ENCODE peak calls at places on chromosomes 6 and 20, in five cellular contexts. One of them, this sample, is unnamed.

GRCh38 chr6:179340-179950 is 112.8 kb upstream of the DUSP22 start:
- DNase-seq in GM04504: no peak
- DNase-seq in cardiac fibroblast: no peak
- DNase-seq in stimulated activated CD4-positive, alpha-beta T cell treated with anti-CD3 and anti-CD28 coated beads, Interleukin-4, amount 100 ng/mL, for 1 hour: no peak
- DNase-seq in adipocyte: no peak
- DNase-seq in this sample: no peak

GRCh38 chr6:46244670-46245069 is 73.9 kb upstream of the ENPP5 start:
- DNase-seq in GM04504: no peak
- DNase-seq in adipocyte: no peak
- DNase-seq in stimulated activated CD4-positive, alpha-beta T cell treated with anti-CD3 and anti-CD28 coated beads, Interleukin-4, amount 100 ng/mL, for 1 hour: no peak
- DNase-seq in cardiac fibroblast: no peak
- DNase-seq in this sample: no peak

GRCh38 chr6:89888871-89889270 is 5.4 kb upstream of the GJA10 start:
- DNase-seq in stimulated activated CD4-positive, alpha-beta T cell treated with anti-CD3 and anti-CD28 coated beads, Interleukin-4, amount 100 ng/mL, for 1 hour: no peak
- DNase-seq in GM04504: no peak
- DNase-seq in cardiac fibroblast: no peak
- DNase-seq in adipocyte: no peak
- DNase-seq in this sample: no peak

GRCh38 chr6:81752969-81753708 is 658 bp upstream of the TENT5A start:
- DNase-seq in stimulated activated CD4-positive, alpha-beta T cell treated with anti-CD3 and anti-CD28 coated beads, Interleukin-4, amount 100 ng/mL, for 1 hour: peak; percentile 60
- DNase-seq in adipocyte: peak; percentile 97
- DNase-seq in cardiac fibroblast: peak; percentile 97
- DNase-seq in GM04504: peak; percentile 85
- DNase-seq in this sample: peak; percentile 45

GRCh38 chr20:64065062-64065972 is 2.3 kb downstream of the TCEA2 start:
- DNase-seq in adipocyte: no peak
- DNase-seq in GM04504: no peak
- DNase-seq in stimulated activated CD4-positive, alpha-beta T cell treated with anti-CD3 and anti-CD28 coated beads, Interleukin-4, amount 100 ng/mL, for 1 hour: no peak
- DNase-seq in cardiac fibroblast: no peak
- DNase-seq in this sample: no peak

GRCh38 chr6:89970609-89971337 is 76.5 kb downstream of the GJA10 start:
- DNase-seq in GM04504: peak; percentile 36
- DNase-seq in adipocyte: peak; percentile 84
- DNase-seq in stimulated activated CD4-positive, alpha-beta T cell treated with anti-CD3 and anti-CD28 coated beads, Interleukin-4, amount 100 ng/mL, for 1 hour: no peak
- DNase-seq in cardiac fibroblast: peak; percentile 65
- DNase-seq in this sample: no peak

GRCh38 chr20:44247676-44248419 is 740 bp downstream of the GDAP1L1 start:
- DNase-seq in stimulated activated CD4-positive, alpha-beta T cell treated with anti-CD3 and anti-CD28 coated beads, Interleukin-4, amount 100 ng/mL, for 1 hour: peak; percentile 27
- DNase-seq in adipocyte: peak; percentile 38
- DNase-seq in GM04504: peak; percentile 3
- DNase-seq in cardiac fibroblast: peak; percentile 43
- DNase-seq in this sample: no peak

GRCh38 chr6:41439524-41440418 is 104.4 kb downstream of the NCR2 start:
- DNase-seq in GM04504: no peak
- DNase-seq in adipocyte: no peak
- DNase-seq in stimulated activated CD4-positive, alpha-beta T cell treated with anti-CD3 and anti-CD28 coated beads, Interleukin-4, amount 100 ng/mL, for 1 hour: no peak
- DNase-seq in cardiac fibroblast: no peak
- DNase-seq in this sample: no peak

GRCh38 chr6:31886426-31887068 is 7.8 kb upstream of the SLC44A4 start:
- DNase-seq in stimulated activated CD4-positive, alpha-beta T cell treated with anti-CD3 and anti-CD28 coated beads, Interleukin-4, amount 100 ng/mL, for 1 hour: no peak
- DNase-seq in GM04504: no peak
- DNase-seq in adipocyte: no peak
- DNase-seq in cardiac fibroblast: no peak
- DNase-seq in this sample: no peak

GRCh38 chr20:63808964-63809674 is 21.9 kb downstream of the ZBTB46 start:
- DNase-seq in GM04504: no peak
- DNase-seq in adipocyte: no peak
- DNase-seq in cardiac fibroblast: no peak
- DNase-seq in stimulated activated CD4-positive, alpha-beta T cell treated with anti-CD3 and anti-CD28 coated beads, Interleukin-4, amount 100 ng/mL, for 1 hour: no peak
- DNase-seq in this sample: no peak

GRCh38 chr20:35307666-35308653 is 15.7 kb upstream of the FAM83C start:
- DNase-seq in adipocyte: peak; percentile 39
- DNase-seq in cardiac fibroblast: peak; percentile 82
- DNase-seq in GM04504: peak; percentile 92
- DNase-seq in stimulated activated CD4-positive, alpha-beta T cell treated with anti-CD3 and anti-CD28 coated beads, Interleukin-4, amount 100 ng/mL, for 1 hour: no peak
- DNase-seq in this sample: no peak

GRCh38 chr6:16505711-16506362 is 255.4 kb downstream of the ATXN1 start:
- DNase-seq in cardiac fibroblast: peak; percentile 87
- DNase-seq in adipocyte: peak; percentile 69
- DNase-seq in GM04504: peak; percentile 59
- DNase-seq in stimulated activated CD4-positive, alpha-beta T cell treated with anti-CD3 and anti-CD28 coated beads, Interleukin-4, amount 100 ng/mL, for 1 hour: no peak
- DNase-seq in this sample: no peak

GRCh38 chr6:131728296-131728939 is 17.6 kb upstream of the CTAGE9 start:
- DNase-seq in adipocyte: peak; percentile 11
- DNase-seq in cardiac fibroblast: no peak
- DNase-seq in stimulated activated CD4-positive, alpha-beta T cell treated with anti-CD3 and anti-CD28 coated beads, Interleukin-4, amount 100 ng/mL, for 1 hour: no peak
- DNase-seq in GM04504: peak; percentile 10
- DNase-seq in this sample: no peak

GRCh38 chr6:106134906-106135634 is 48.9 kb downstream of the PRDM1 start:
- DNase-seq in adipocyte: no peak
- DNase-seq in cardiac fibroblast: peak; percentile 24
- DNase-seq in stimulated activated CD4-positive, alpha-beta T cell treated with anti-CD3 and anti-CD28 coated beads, Interleukin-4, amount 100 ng/mL, for 1 hour: no peak
- DNase-seq in GM04504: peak; percentile 66
- DNase-seq in this sample: no peak

GRCh38 chr20:36950432-36951197 is 893 bp downstream of the SAMHD1 start:
- DNase-seq in cardiac fibroblast: peak; percentile 45
- DNase-seq in GM04504: no peak
- DNase-seq in adipocyte: peak; percentile 66
- DNase-seq in stimulated activated CD4-positive, alpha-beta T cell treated with anti-CD3 and anti-CD28 coated beads, Interleukin-4, amount 100 ng/mL, for 1 hour: no peak
- DNase-seq in this sample: no peak

GRCh38 chr6:19472850-19473249 is 364.3 kb upstream of the ID4 start:
- DNase-seq in stimulated activated CD4-positive, alpha-beta T cell treated with anti-CD3 and anti-CD28 coated beads, Interleukin-4, amount 100 ng/mL, for 1 hour: no peak
- DNase-seq in GM04504: no peak
- DNase-seq in adipocyte: no peak
- DNase-seq in cardiac fibroblast: no peak
- DNase-seq in this sample: no peak

GRCh38 chr20:33584976-33585375 is 77.2 kb upstream of the C20orf144 start:
- DNase-seq in GM04504: no peak
- DNase-seq in cardiac fibroblast: no peak
- DNase-seq in stimulated activated CD4-positive, alpha-beta T cell treated with anti-CD3 and anti-CD28 coated beads, Interleukin-4, amount 100 ng/mL, for 1 hour: no peak
- DNase-seq in adipocyte: no peak
- DNase-seq in this sample: no peak

GRCh38 chr6:17536586-17536985 is 63.5 kb upstream of the FAM8A1 start:
- DNase-seq in stimulated activated CD4-positive, alpha-beta T cell treated with anti-CD3 and anti-CD28 coated beads, Interleukin-4, amount 100 ng/mL, for 1 hour: no peak
- DNase-seq in cardiac fibroblast: no peak
- DNase-seq in GM04504: no peak
- DNase-seq in adipocyte: no peak
- DNase-seq in this sample: no peak

GRCh38 chr6:14454467-14454763 is 336.8 kb downstream of the CD83 start:
- DNase-seq in stimulated activated CD4-positive, alpha-beta T cell treated with anti-CD3 and anti-CD28 coated beads, Interleukin-4, amount 100 ng/mL, for 1 hour: peak; percentile 30
- DNase-seq in cardiac fibroblast: no peak
- DNase-seq in GM04504: no peak
- DNase-seq in adipocyte: no peak
- DNase-seq in this sample: no peak

GRCh38 chr6:152821525-152821924 is 70.9 kb downstream of the VIP start:
- DNase-seq in stimulated activated CD4-positive, alpha-beta T cell treated with anti-CD3 and anti-CD28 coated beads, Interleukin-4, amount 100 ng/mL, for 1 hour: no peak
- DNase-seq in cardiac fibroblast: no peak
- DNase-seq in adipocyte: no peak
- DNase-seq in GM04504: no peak
- DNase-seq in this sample: no peak